ENCODE peak calls at places on chromosomes 6 and 20, in five cellular contexts. Q is midbrain, M is AG10803, F is GM13977, J is H1. U is an unnamed sample.

GRCh38 chr6:4589295-4589694 is 186.9 kb upstream of the CDYL start:
- DNase-seq in M (no peak), F (no peak), J (no peak), Q (no peak), U (no peak)

GRCh38 chr20:23881371-23881770 is 1.8 kb upstream of the CST5 start:
- DNase-seq in M (no peak), J (no peak), Q (no peak), F (no peak), U (no peak)

GRCh38 chr6:87846446-87846845 is 144.4 kb upstream of the AKIRIN2 start:
- DNase-seq in M (no peak), Q (no peak), J (no peak), F (no peak), U (no peak)

GRCh38 chr6:27507041-27507956 is 34.4 kb upstream of the ZNF184 start:
- DNase-seq in M (no peak), Q (no peak), J (no peak), F (no peak), U (no peak)

GRCh38 chr6:92945799-92946198 is 473.6 kb downstream of the EPHA7 start:
- DNase-seq in M (no peak), Q (no peak), F (no peak), J (no peak), U (no peak)

GRCh38 chr20:9609892-9610502 is 95.6 kb downstream of the LAMP5 start:
- DNase-seq in Q (peak), J (peak), M (peak), F (peak), U (peak)

GRCh38 chr20:16407251-16408067 is 165.8 kb downstream of the KIF16B start:
- DNase-seq in M (no peak), J (no peak), F (no peak), Q (no peak), U (no peak)

GRCh38 chr6:168124161-168124560 is 45.1 kb upstream of the FRMD1 start:
- DNase-seq in F (peak), Q (no peak), J (no peak), M (no peak), U (no peak)

GRCh38 chr6:6362051-6362450 is 41.6 kb upstream of the F13A1 start:
- DNase-seq in Q (no peak), J (no peak), M (peak), F (no peak), U (no peak)

GRCh38 chr6:82951935-82952334 is 113.7 kb downstream of the UBE3D start:
- DNase-seq in J (no peak), F (no peak), M (no peak), Q (no peak), U (no peak)

GRCh38 chr6:36443498-36443844 is 671 bp downstream of the KCTD20 start:
- DNase-seq in M (no peak), Q (peak), J (no peak), F (no peak), U (no peak)

GRCh38 chr6:47655719-47656595 is 42.4 kb upstream of the ADGRF4 start:
- DNase-seq in M (no peak), J (peak), F (no peak), Q (no peak), U (peak)

GRCh38 chr6:38088010-38088409 is 268.5 kb downstream of the ZFAND3 start:
- DNase-seq in F (no peak), M (no peak), J (no peak), Q (peak), U (no peak)

GRCh38 chr6:27040244-27041042 is 207.1 kb upstream of the PRSS16 start:
- DNase-seq in M (peak), J (no peak), Q (no peak), F (no peak), U (no peak)